ENCODE peak calls at places on chromosomes 2 and 18, in four cellular contexts. F is mesendoderm, J is H9, X is H1. G is an unnamed sample.

GRCh38 chr2:134491796-134492441 is 226.9 kb downstream of the TMEM163 start:
- DNase-seq in J (no peak), F (peak; percentile 46), X (no peak), G (no peak)

GRCh38 chr2:177543007-177543760 is 150.6 kb downstream of the AGPS start:
- DNase-seq in F (no peak), J (no peak), X (no peak), G (peak; percentile 81)

GRCh38 chr18:7521226-7521856 is 45.8 kb upstream of the PTPRM start:
- DNase-seq in X (no peak), F (no peak), J (no peak), G (no peak)

GRCh38 chr2:31057691-31058090 is 80.5 kb downstream of the GALNT14 start:
- DNase-seq in X (no peak), J (no peak), F (no peak), G (no peak)

GRCh38 chr2:189954989-189955388 is 107.5 kb downstream of the MSTN start:
- DNase-seq in J (no peak), X (no peak), F (no peak), G (no peak)

GRCh38 chr2:222613715-222614331 is 42.1 kb downstream of the FARSB start:
- DNase-seq in J (peak; percentile 31), X (no peak), F (peak; percentile 76), G (peak; percentile 66)

GRCh38 chr2:219522111-219523030 is 8.1 kb downstream of the ASIC4 start:
- DNase-seq in F (peak; percentile 78), X (no peak), J (peak; percentile 80), G (peak; percentile 64)

GRCh38 chr2:147937744-147938349 is 82.7 kb downstream of the ORC4 start:
- DNase-seq in J (no peak), X (no peak), F (peak; percentile 30), G (peak; percentile 40)

GRCh38 chr2:215384710-215385109 is 51.2 kb downstream of the FN1 start:
- DNase-seq in X (no peak), J (no peak), F (no peak), G (no peak)

GRCh38 chr2:207480521-207481034 is 49.2 kb upstream of the CREB1 start:
- DNase-seq in J (no peak), X (no peak), F (no peak), G (no peak)

GRCh38 chr2:1307670-1308069 is 105.6 kb upstream of the TPO start:
- DNase-seq in F (no peak), J (no peak), X (no peak), G (no peak)

GRCh38 chr18:32048507-32049091 is 30.0 kb downstream of the RNF125 start:
- DNase-seq in F (peak; percentile 21), X (no peak), J (no peak), G (peak; percentile 3)

GRCh38 chr2:148021059-148021985 is at the start of gene MBD5:
- DNase-seq in J (peak; percentile 67), X (peak; percentile 5), F (peak; percentile 84), G (peak; percentile 58)

GRCh38 chr2:196331143-196331542 is 159.8 kb upstream of the STK17B start:
- DNase-seq in X (no peak), F (no peak), J (no peak), G (peak; percentile 82)

GRCh38 chr2:200616656-200617055 is 30.8 kb downstream of the AOX1 start:
- DNase-seq in X (no peak), F (no peak), J (no peak), G (peak; percentile 50)

GRCh38 chr2:82656370-82656769 is 1802.7 kb downstream of the SUCLG1 start:
- DNase-seq in F (no peak), X (no peak), J (no peak), G (no peak)

GRCh38 chr2:124325667-124326425 is 300.8 kb downstream of the CNTNAP5 start:
- DNase-seq in F (peak; percentile 37), J (no peak), X (no peak), G (no peak)

GRCh38 chr18:48975817-48976649 is 25.3 kb upstream of the SMAD7 start:
- DNase-seq in X (no peak), J (no peak), F (peak; percentile 81), G (peak; percentile 57)

GRCh38 chr2:108632748-108633147 is 86.5 kb upstream of the RANBP2 start:
- DNase-seq in X (no peak), J (no peak), F (no peak), G (no peak)

GRCh38 chr2:36921984-36922383 is 44.4 kb downstream of the STRN start:
- DNase-seq in J (no peak), X (no peak), F (no peak), G (no peak)

GRCh38 chr2:65991332-65991731 is 443.6 kb upstream of the MEIS1 start:
- DNase-seq in X (no peak), J (no peak), F (no peak), G (no peak)

GRCh38 chr2:208129804-208130712 is at the start of gene CRYGC:
- DNase-seq in F (no peak), X (no peak), J (no peak), G (no peak)

GRCh38 chr18:63225434-63225833 is 94.1 kb downstream of the BCL2 start:
- DNase-seq in X (no peak), J (no peak), F (no peak), G (no peak)

GRCh38 chr2:200177971-200178911 is 128.3 kb upstream of the SPATS2L start:
- DNase-seq in J (no peak), X (no peak), F (peak; percentile 57), G (peak; percentile 71)

GRCh38 chr2:9984217-9984739 is 32.8 kb downstream of the GRHL1 start:
- DNase-seq in F (peak; percentile 58), J (no peak), X (no peak), G (peak; percentile 48)

GRCh38 chr2:197515277-197515797 is 529 bp upstream of the MOB4 start:
- DNase-seq in J (no peak), F (no peak), X (no peak), G (peak; percentile 31)

GRCh38 chr18:45658756-45659155 is 43.5 kb downstream of the SLC14A2 start:
- DNase-seq in F (no peak), J (no peak), X (no peak), G (peak; percentile 48)

GRCh38 chr2:8346238-8346637 is 335.6 kb upstream of the ID2 start:
- DNase-seq in X (no peak), J (no peak), F (no peak), G (no peak)

GRCh38 chr2:8346706-8347430 is 335.0 kb upstream of the ID2 start:
- DNase-seq in F (no peak), J (no peak), X (no peak), G (no peak)

GRCh38 chr2:8344725-8345124 is 337.1 kb upstream of the ID2 start:
- DNase-seq in J (no peak), F (no peak), X (no peak), G (no peak)

GRCh38 chr2:8342407-8342806 is 339.4 kb upstream of the ID2 start:
- DNase-seq in X (no peak), J (no peak), F (no peak), G (no peak)

DNA sequence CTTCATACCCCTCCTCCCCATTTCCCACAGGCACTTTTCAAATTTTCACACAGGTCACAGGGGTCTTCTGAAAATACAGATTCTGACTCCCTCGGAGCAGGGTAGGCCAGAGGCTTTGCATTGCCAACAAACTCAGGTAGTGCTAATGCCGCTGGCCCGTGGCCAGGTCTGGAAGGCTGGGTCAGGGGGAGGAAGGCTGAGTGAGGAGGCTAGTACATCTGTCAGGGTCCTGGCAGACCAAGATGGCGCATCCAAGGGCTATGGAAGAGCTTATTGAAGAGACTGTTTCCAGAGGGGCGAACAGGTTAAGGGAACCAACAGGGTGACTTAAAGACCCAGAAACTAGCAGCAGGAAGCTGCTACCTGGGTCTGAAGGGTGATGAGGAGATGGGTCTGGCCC is 336.7 kb upstream of the ID2 start:
- DNase-seq in J (no peak), F (no peak), X (no peak), G (no peak)
- H3K56ac ChIP-seq in J (no peak overlapping the region), F (no peak overlapping the region), X (no peak overlapping the region), G (no peak overlapping the region)

GRCh38 chr2:19158899-19159298 is 199.5 kb downstream of the OSR1 start:
- DNase-seq in F (no peak), X (no peak), J (no peak), G (peak; percentile 30)
- H3K56ac ChIP-seq in F (no peak overlapping the region), X (no peak overlapping the region), J (no peak overlapping the region), G (no peak overlapping the region)

GRCh38 chr2:224158831-224159230 is 119.7 kb upstream of the SERPINE2 start:
- DNase-seq in J (no peak), F (peak; percentile 85), X (no peak), G (no peak)

GRCh38 chr2:224155896-224156295 is 116.8 kb upstream of the SERPINE2 start:
- DNase-seq in J (no peak), F (peak; percentile 69), X (no peak), G (peak; percentile 30)

GRCh38 chr2:224158061-224158460 is 119.0 kb upstream of the SERPINE2 start:
- DNase-seq in X (no peak), F (peak; percentile 98), J (no peak), G (no peak)

GRCh38 chr2:224156436-224156835 is 117.3 kb upstream of the SERPINE2 start:
- DNase-seq in J (no peak), F (no peak), X (no peak), G (no peak)

DNA sequence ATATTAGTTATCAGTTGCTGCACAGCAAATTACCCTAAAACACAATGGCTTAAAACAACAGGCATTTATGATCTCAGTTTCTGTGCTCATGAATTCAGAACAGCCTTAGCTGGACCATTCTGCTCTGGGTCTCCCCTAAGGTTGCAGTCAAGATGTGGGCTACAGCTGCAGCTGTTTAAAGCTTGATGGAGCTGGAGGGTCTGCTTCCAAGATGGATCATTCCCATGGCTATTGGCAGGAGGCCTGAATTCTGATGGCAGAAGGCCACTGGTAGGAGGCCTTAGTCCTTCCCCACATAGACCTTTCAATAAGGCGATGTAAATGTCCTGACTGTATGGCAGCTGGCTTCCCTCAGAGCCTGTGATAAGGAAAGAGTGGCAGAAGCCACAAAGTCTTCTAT is 118.6 kb upstream of the SERPINE2 start:
- DNase-seq in J (no peak), F (no peak), X (no peak), G (no peak)
- H3K56ac ChIP-seq in J (no peak overlapping the region), F (peak overlapping the region; percentile 8), X (no peak overlapping the region), G (no peak overlapping the region)

DNA sequence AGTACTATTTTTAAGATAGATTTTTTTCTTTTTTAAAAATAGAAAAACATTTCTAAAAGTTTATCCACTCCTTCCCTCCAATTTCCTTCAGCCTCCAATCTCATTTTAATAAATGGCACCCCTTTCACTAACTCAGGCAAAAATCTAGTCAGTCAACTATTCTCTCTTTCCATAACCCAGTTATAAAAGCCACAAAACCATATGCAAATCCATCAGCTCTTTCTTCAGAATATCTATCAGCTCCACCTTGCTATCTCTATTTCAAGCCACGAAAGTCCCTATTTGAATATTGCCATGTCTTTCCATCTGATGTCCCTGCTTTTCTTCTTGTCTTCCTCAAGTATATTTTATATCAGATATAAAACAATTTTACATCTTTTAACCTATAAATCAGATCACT is 397.1 kb downstream of the ERBB4 start:
- DNase-seq in F (no peak), J (no peak), X (no peak), G (no peak)
- H3K56ac ChIP-seq in F (no peak overlapping the region), J (no peak overlapping the region), X (no peak overlapping the region), G (no peak overlapping the region)

GRCh38 chr18:79368681-79369080 is 27.0 kb upstream of the NFATC1 start:
- DNase-seq in J (no peak), F (no peak), X (no peak), G (no peak)
- H3K56ac ChIP-seq in J (no peak overlapping the region), F (no peak overlapping the region), X (no peak overlapping the region), G (no peak overlapping the region)

GRCh38 chr2:236016496-236016895 is 151.7 kb downstream of the GBX2 start:
- DNase-seq in X (no peak), F (peak; percentile 51), J (no peak), G (no peak)
- H3K56ac ChIP-seq in X (no peak overlapping the region), F (no peak overlapping the region), J (no peak overlapping the region), G (no peak overlapping the region)